ENCODE peak calls at places on chromosomes 3 and 15, in six cellular contexts. T is hepatocyte, S is fibroblast of mammary gland, X is adrenal gland, M is GM12865, K is tibial artery. N is an unnamed sample.

GRCh38 chr15:36589971-36590370 is 10.5 kb downstream of the CDIN1 start:
- DNase-seq in X (no peak), T (no peak), S (peak; percentile 32), K (no peak), M (no peak), N (no peak)

GRCh38 chr15:82680200-82681102 is 29.2 kb downstream of the AP3B2 start:
- DNase-seq in K (peak; percentile 57), X (peak; percentile 51), T (peak; percentile 93), S (no peak), M (peak; percentile 75), N (peak; percentile 46)

GRCh38 chr15:34583399-34584320 is at the start of gene GOLGA8B:
- DNase-seq in M (peak; percentile 88), S (peak; percentile 37), K (no peak), T (peak; percentile 88), X (peak; percentile 73), N (no peak)

GRCh38 chr3:194031867-194032635 is 103.9 kb upstream of the HES1 start:
- DNase-seq in X (no peak), S (no peak), T (no peak), K (no peak), M (no peak), N (no peak)

GRCh38 chr3:126104742-126105605 is 21.1 kb upstream of the SLC41A3 start:
- DNase-seq in X (no peak), T (peak; percentile 2), S (no peak), K (peak; percentile 59), M (no peak), N (peak; percentile 56)

GRCh38 chr15:52331490-52332240 is 36.1 kb upstream of the MYO5C start:
- DNase-seq in K (no peak), T (peak; percentile 45), S (peak; percentile 68), X (peak; percentile 34), M (peak; percentile 90), N (no peak)

GRCh38 chr3:24551626-24552025 is 57.0 kb upstream of the THRB start:
- DNase-seq in S (no peak), M (no peak), T (no peak), X (no peak), K (no peak), N (no peak)

GRCh38 chr3:15989419-15989818 is 185.1 kb upstream of the GALNT15 start:
- DNase-seq in K (no peak), S (peak; percentile 12), M (no peak), X (no peak), T (no peak), N (no peak)

GRCh38 chr3:14549256-14549931 is 9.3 kb upstream of the GRIP2 start:
- DNase-seq in M (peak; percentile 11), T (no peak), X (no peak), S (peak; percentile 23), K (no peak), N (no peak)

GRCh38 chr3:177443469-177443868 is 246.2 kb upstream of the TBL1XR1 start:
- DNase-seq in K (no peak), T (peak; percentile 40), M (no peak), X (peak; percentile 53), S (no peak), N (no peak)

GRCh38 chr3:21024563-21024962 is 726.4 kb downstream of the ZNF385D start:
- DNase-seq in K (no peak), S (no peak), X (no peak), T (no peak), M (no peak), N (no peak)

GRCh38 chr3:46097691-46098241 is 70.5 kb upstream of the XCR1 start:
- DNase-seq in T (no peak), K (no peak), M (peak; percentile 77), X (no peak), S (peak; percentile 89), N (no peak)

GRCh38 chr3:133934996-133935842 is 39.5 kb upstream of the RAB6B start:
- DNase-seq in T (no peak), K (peak; percentile 51), S (no peak), X (peak; percentile 13), M (no peak), N (peak; percentile 38)

GRCh38 chr15:29765234-29765841 is 56.9 kb downstream of the TJP1 start:
- DNase-seq in T (no peak), K (no peak), M (no peak), X (no peak), S (no peak), N (no peak)

GRCh38 chr15:58748787-58749531 is 548 bp downstream of the ADAM10 start:
- DNase-seq in K (peak; percentile 76), X (peak; percentile 57), T (peak; percentile 78), S (no peak), M (peak; percentile 58), N (peak; percentile 81)

GRCh38 chr3:63886843-63887242 is 23.2 kb downstream of the ATXN7 start:
- DNase-seq in K (no peak), S (no peak), M (no peak), T (no peak), X (no peak), N (no peak)

GRCh38 chr15:98143116-98143515 is 182.6 kb downstream of the ARRDC4 start:
- DNase-seq in T (no peak), X (no peak), K (no peak), M (no peak), S (no peak), N (no peak)

GRCh38 chr15:98146031-98146430 is 185.5 kb downstream of the ARRDC4 start:
- DNase-seq in T (no peak), M (no peak), S (no peak), X (no peak), K (no peak), N (no peak)

GRCh38 chr15:98144388-98144787 is 183.9 kb downstream of the ARRDC4 start:
- DNase-seq in K (no peak), S (no peak), T (no peak), X (no peak), M (no peak), N (no peak)

GRCh38 chr15:98139337-98139736 is 178.8 kb downstream of the ARRDC4 start:
- DNase-seq in T (no peak), X (no peak), S (no peak), M (no peak), K (no peak), N (no peak)

DNA sequence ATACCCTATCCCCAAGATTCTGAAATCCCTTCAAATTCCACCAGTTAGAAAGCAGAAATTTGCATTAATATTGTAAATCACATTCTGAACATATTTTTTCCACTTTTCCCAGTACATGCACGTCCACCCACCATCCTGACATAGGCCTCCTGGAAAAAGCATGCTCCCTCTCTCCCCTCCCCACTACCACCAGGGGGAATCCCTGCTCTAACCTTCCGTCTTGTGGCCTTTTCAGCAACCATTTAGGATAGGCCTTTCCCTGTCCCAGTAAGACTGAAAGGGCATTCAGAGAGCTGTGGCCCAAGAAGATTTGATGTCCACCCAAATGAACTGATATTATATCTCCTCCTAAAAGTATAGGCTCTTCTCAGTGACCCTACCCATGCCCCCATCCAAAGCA is 182.1 kb downstream of the ARRDC4 start:
- DNase-seq in T (no peak), S (no peak), M (no peak), K (no peak), X (no peak), N (no peak)
- TF ChIP-seq CTCF in T (no peak), S (peak; percentile 4), M (no peak), K (no peak), X (no peak), N (no peak)

GRCh38 chr15:94236638-94237037 is 5.3 kb downstream of the MCTP2 start:
- DNase-seq in S (no peak), T (no peak), M (no peak), X (no peak), K (no peak), N (no peak)

GRCh38 chr15:94237903-94238302 is 6.5 kb downstream of the MCTP2 start:
- DNase-seq in X (no peak), T (no peak), S (no peak), M (no peak), K (no peak), N (no peak)

GRCh38 chr15:94239474-94239873 is 8.1 kb downstream of the MCTP2 start:
- DNase-seq in K (no peak), S (no peak), T (no peak), M (no peak), X (no peak), N (no peak)

GRCh38 chr15:94240486-94240885 is 9.1 kb downstream of the MCTP2 start:
- DNase-seq in K (no peak), M (no peak), X (no peak), T (no peak), S (no peak), N (no peak)

DNA sequence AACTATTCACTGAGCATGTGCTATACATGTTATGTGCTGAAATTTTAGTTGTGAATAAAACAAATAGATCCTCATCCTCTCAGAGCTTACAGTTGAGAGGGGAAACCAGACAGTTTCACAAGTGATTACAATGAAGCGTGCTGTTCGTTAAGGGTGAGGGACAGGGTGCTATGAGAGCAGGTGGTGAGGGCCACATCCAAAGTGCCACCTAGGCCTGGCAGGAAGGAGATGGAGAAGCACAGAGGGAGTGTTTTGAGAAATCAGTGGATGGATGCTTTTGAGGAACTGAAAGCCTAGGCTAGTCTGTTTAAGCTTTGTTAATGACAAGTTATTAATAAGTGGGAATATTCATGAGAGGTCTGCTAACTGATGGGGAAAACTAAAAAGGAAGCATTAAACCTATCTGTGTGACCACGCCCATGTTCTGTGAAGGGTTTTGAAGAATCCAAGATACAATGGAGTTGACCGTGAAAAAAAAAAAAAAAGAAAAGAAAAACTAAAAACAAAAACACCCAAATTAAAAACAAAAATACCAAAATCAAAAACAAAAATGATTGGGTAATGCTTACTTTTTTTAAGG is 7.3 kb downstream of the MCTP2 start:
- DNase-seq in M (no peak), K (no peak), X (no peak), T (no peak), S (no peak), N (no peak)
- H3K4me3 ChIP-seq in M (no peak overlapping the region), K (no peak overlapping the region), X (no peak overlapping the region), T (no peak overlapping the region), S (no peak overlapping the region), N (no peak overlapping the region)

DNA sequence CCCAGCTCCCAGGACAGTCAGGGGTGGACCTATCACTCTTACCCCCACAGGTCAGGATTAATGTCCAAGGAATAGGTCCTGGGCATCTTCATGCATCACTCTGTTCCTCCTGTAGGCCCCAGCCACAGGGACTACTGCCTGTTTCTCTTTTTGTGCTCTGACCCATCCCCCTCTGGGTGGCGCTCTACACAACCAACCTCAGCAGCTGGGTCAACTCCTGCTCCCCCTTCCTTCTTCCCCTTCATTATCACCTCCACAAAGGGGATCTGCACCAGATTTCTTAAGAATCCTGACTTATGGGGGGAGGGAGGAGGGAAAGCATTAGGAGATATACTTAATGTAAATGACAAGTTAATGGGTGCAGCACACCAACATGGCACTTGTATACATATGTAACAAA is 12.2 kb upstream of the TRANK1 start:
- DNase-seq in M (no peak), K (no peak), S (no peak), T (no peak), X (no peak), N (no peak)
- TF ChIP-seq CTCF in M (peak; percentile 18), K (no peak), S (no peak), T (no peak), X (no peak), N (no peak)

GRCh38 chr3:183265713-183266417 is 12.8 kb downstream of the B3GNT5 start:
- DNase-seq in S (peak; percentile 98), K (no peak), M (no peak), T (peak; percentile 76), X (no peak), N (no peak)

GRCh38 chr3:183266454-183266853 is 13.4 kb downstream of the B3GNT5 start:
- DNase-seq in K (no peak), T (no peak), S (no peak), X (no peak), M (no peak), N (no peak)

GRCh38 chr3:183264249-183264648 is 11.2 kb downstream of the B3GNT5 start:
- DNase-seq in K (no peak), M (no peak), T (no peak), X (no peak), S (peak; percentile 35), N (no peak)

GRCh38 chr3:183267140-183267539 is 14.1 kb downstream of the B3GNT5 start:
- DNase-seq in K (no peak), M (no peak), X (no peak), T (peak; percentile 61), S (no peak), N (no peak)

GRCh38 chr3:183265157-183265642 is 12.1 kb downstream of the B3GNT5 start:
- DNase-seq in X (no peak), T (no peak), S (peak; percentile 74), M (no peak), K (no peak), N (no peak)
- H3K4me3 ChIP-seq in X (no peak overlapping the region), T (no peak overlapping the region), S (peak overlapping the region; percentile 1), M (no peak overlapping the region), K (no peak overlapping the region), N (no peak overlapping the region)